ENCODE peak calls at places on chromosomes 3 and 15, in four cellular contexts. One of them, this sample, is unnamed.

GRCh38 chr15:84570164-84570692 is 30.6 kb upstream of the ZSCAN2 start:
- DNase-seq in HepG2: no peak
- DNase-seq in GM23338: peak
- DNase-seq in GM12878: no peak
- DNase-seq in this sample: no peak

GRCh38 chr3:171649282-171649681 is 161.0 kb downstream of the PLD1 start:
- DNase-seq in GM23338: no peak
- DNase-seq in GM12878: no peak
- DNase-seq in HepG2: no peak
- DNase-seq in this sample: no peak

GRCh38 chr15:58704155-58704825 is 45.2 kb downstream of the ADAM10 start:
- DNase-seq in GM12878: no peak
- DNase-seq in GM23338: no peak
- DNase-seq in HepG2: no peak
- DNase-seq in this sample: no peak

GRCh38 chr3:39809995-39810595 is 686 bp downstream of the MYRIP start:
- DNase-seq in GM12878: no peak
- DNase-seq in GM23338: peak
- DNase-seq in HepG2: no peak
- DNase-seq in this sample: no peak

GRCh38 chr3:37956353-37957184 is 34.0 kb upstream of the VILL start:
- DNase-seq in GM12878: no peak
- DNase-seq in GM23338: peak
- DNase-seq in HepG2: no peak
- DNase-seq in this sample: no peak

GRCh38 chr15:63305276-63305675 is 27.9 kb downstream of the APH1B start:
- DNase-seq in GM12878: no peak
- DNase-seq in GM23338: no peak
- DNase-seq in HepG2: no peak
- DNase-seq in this sample: no peak

GRCh38 chr15:71747128-71748083 is 62.9 kb upstream of the NR2E3 start:
- DNase-seq in GM23338: no peak
- DNase-seq in GM12878: no peak
- DNase-seq in HepG2: peak
- DNase-seq in this sample: peak

GRCh38 chr3:169403855-169404254 is 259.7 kb downstream of the MECOM start:
- DNase-seq in GM12878: no peak
- DNase-seq in GM23338: no peak
- DNase-seq in HepG2: no peak
- DNase-seq in this sample: no peak

GRCh38 chr3:112446343-112446742 is 52.9 kb downstream of the BTLA start:
- DNase-seq in GM23338: no peak
- DNase-seq in GM12878: no peak
- DNase-seq in HepG2: no peak
- DNase-seq in this sample: no peak

DNA sequence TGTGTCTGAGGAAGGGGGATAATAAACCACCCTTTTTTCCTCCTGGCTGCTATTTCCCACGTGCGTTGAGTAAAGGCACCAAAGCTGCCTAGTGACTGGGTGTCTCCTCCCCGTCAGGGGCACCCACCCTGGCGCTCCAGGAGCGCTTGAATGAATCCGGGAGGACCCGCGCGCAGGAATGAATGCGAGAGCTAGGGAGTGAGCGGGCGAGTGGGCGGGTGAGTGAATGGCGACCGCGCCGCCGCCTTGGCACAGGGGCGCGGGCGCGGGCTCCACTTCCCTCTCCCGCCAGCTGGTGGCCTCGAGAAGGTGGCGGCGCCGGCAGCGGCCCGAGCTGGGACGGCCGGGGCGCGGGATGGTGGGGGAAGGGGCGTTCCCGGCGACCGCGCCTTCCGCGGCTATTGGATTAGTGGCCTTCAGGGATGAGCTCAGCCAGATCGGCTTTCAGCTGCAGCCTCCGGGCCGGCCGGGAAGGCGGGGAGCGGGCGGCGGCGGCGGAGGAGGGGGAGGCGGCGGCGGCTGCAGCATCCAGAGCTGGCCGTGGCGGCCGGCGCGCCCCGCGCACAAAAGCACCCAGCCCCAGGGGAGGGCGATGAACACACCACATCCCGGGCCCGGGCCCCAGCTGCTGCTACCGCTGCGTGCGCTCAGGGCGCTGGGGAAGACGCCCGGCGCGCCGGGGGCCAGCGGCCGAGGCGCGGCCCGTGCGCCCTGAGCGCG is at the start of gene SPSB4:
- DNase-seq in HepG2: peak
- DNase-seq in GM12878: no peak
- DNase-seq in GM23338: peak
- DNase-seq in this sample: peak
- TF ChIP-seq EZH2 in HepG2: no peak
- TF ChIP-seq EZH2 in GM12878: no peak
- TF ChIP-seq EZH2 in GM23338: no peak
- TF ChIP-seq EZH2 in this sample: no peak

DNA sequence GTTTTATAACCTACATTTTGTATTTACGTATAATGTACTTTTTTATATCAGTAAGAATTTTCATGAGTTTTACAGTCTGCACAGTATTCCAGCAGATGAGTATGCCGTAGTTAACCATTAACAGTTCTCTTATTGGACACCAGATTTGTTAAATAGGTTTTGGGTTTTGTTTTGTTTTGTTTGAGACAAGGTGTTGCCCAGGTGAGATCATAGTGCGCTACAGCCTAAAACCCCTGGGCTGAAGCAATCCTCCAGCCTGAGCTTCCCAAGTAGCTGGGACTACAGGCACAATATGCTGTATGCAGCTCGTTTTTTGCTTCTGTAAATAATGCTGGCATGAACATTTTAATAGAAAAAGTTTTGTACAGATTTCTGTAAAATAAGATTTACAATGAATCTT is 88.6 kb upstream of the CHD2 start:
- DNase-seq in HepG2: peak
- DNase-seq in GM12878: no peak
- DNase-seq in GM23338: no peak
- DNase-seq in this sample: no peak
- TF ChIP-seq REST in HepG2: no peak
- TF ChIP-seq REST in GM12878: no peak
- TF ChIP-seq REST in GM23338: no peak
- TF ChIP-seq REST in this sample: no peak

GRCh38 chr3:101533603-101533968 is 20.6 kb upstream of the SENP7 start:
- DNase-seq in GM12878: no peak
- DNase-seq in GM23338: no peak
- DNase-seq in HepG2: no peak
- DNase-seq in this sample: no peak
- TF ChIP-seq EZH2 in GM12878: no peak
- TF ChIP-seq EZH2 in GM23338: no peak
- TF ChIP-seq EZH2 in HepG2: no peak
- TF ChIP-seq EZH2 in this sample: no peak

DNA sequence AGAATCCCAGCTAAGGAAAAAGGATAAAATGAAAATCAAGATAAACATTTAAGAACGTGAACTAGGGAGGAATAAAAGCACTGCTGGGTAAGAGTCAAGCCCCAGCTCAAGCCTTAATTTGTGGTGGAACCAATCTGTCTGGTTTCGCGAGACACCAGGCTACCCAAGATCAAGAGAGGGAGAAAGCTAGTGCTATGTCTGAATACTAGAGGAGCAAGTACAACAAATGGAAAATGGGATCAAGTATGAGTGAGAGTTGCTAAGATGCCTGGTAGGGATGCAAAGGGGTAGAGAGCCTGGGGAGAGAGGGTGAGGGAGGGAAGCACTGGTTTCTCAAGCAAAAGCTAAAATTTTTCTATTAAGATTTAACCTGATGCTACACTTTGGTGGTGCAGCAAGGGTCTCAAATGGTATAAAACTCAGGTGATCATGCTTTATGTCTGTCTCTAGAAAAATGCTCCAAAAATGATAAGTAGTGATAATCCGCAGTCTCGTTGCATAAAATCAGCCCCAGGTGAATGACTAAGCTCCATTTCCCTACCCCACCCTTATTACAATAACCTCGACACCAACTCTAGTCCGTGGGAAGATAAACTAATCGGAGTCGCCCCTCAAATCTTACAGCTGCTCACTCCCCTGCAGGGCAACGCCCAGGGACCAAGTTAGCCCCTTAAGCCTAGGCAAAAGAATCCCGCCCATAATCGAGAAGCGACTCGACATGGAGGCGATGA is 1.7 kb upstream of the SETD5 start:
- DNase-seq in HepG2: no peak
- DNase-seq in GM23338: no peak
- DNase-seq in GM12878: no peak
- DNase-seq in this sample: no peak
- TF ChIP-seq REST in HepG2: no peak
- TF ChIP-seq REST in GM23338: no peak
- TF ChIP-seq REST in GM12878: no peak
- TF ChIP-seq REST in this sample: no peak

GRCh38 chr3:14602804-14603644 is 48.5 kb upstream of the CCDC174 start:
- DNase-seq in GM12878: no peak
- DNase-seq in GM23338: peak
- DNase-seq in HepG2: no peak
- DNase-seq in this sample: no peak
- TF ChIP-seq EZH2 in GM12878: no peak
- TF ChIP-seq EZH2 in GM23338: no peak
- TF ChIP-seq EZH2 in HepG2: no peak
- TF ChIP-seq EZH2 in this sample: no peak

GRCh38 chr3:43190682-43191081 is 84.8 kb upstream of the POMGNT2 start:
- DNase-seq in GM12878: no peak
- DNase-seq in HepG2: no peak
- DNase-seq in GM23338: no peak
- DNase-seq in this sample: no peak

GRCh38 chr3:43192028-43192427 is 86.1 kb upstream of the POMGNT2 start:
- DNase-seq in HepG2: no peak
- DNase-seq in GM12878: no peak
- DNase-seq in GM23338: no peak
- DNase-seq in this sample: no peak

GRCh38 chr3:43194069-43194468 is 88.2 kb upstream of the POMGNT2 start:
- DNase-seq in GM23338: no peak
- DNase-seq in GM12878: no peak
- DNase-seq in HepG2: no peak
- DNase-seq in this sample: no peak

GRCh38 chr3:43191116-43191515 is 85.2 kb upstream of the POMGNT2 start:
- DNase-seq in GM23338: no peak
- DNase-seq in HepG2: no peak
- DNase-seq in GM12878: no peak
- DNase-seq in this sample: no peak

DNA sequence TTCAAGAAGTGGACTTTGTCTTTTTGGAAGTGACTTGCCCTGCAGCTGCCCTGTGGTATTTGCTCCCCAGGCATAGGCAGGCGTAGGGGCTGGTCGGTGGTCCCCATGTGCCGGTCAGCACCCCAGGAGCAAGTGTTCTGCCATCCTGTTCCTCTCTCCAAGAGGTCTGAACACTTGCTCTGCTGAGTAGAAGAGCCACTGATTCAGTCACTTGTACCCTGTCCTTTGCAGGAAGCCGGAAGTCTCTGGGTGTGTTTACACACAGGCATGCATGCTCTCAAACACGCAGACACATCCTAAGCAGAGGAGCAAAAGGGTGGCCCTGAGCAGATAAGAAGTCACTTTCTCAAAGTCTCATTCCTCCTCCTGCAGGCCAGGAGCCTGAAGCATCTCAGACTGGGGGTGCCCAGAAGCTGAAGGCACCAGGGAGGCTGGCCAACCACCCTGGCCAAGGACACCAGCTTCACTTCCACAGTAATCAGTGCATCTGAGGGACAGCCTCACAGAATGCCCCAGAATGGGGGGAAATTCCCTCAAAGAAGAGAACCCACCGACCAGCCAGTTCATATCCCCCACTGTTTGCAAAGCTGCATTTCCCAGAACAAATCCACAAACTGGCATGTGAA is 88.7 kb upstream of the POMGNT2 start:
- DNase-seq in GM12878: no peak
- DNase-seq in GM23338: no peak
- DNase-seq in HepG2: no peak
- DNase-seq in this sample: no peak
- TF ChIP-seq REST in GM12878: no peak
- TF ChIP-seq REST in GM23338: no peak
- TF ChIP-seq REST in HepG2: no peak
- TF ChIP-seq REST in this sample: no peak

GRCh38 chr3:27720029-27720518 is 2.0 kb downstream of the EOMES start:
- DNase-seq in GM12878: no peak
- DNase-seq in HepG2: no peak
- DNase-seq in GM23338: peak
- DNase-seq in this sample: no peak
- TF ChIP-seq EZH2 in GM12878: no peak
- TF ChIP-seq EZH2 in HepG2: no peak
- TF ChIP-seq EZH2 in GM23338: peak
- TF ChIP-seq EZH2 in this sample: no peak

DNA sequence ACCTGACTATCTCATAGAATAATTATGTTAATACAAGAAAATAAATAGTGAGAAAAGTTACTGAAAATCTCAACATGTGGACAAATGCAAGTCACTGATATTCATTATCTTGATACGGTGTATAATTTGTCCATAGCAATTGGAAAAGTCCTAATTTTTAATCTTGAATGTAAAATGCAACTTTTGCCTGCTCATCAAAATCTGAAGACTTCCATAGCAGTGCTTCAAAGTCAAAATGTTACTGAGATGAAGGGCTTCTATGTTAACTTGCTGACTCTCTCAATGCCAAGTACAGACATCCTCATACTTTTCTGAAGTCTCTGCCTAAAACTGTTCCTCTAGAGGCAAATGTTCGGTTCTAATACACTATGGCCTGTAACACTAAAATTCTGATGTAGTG is 1300.1 kb upstream of the EPHA6 start:
- DNase-seq in GM23338: no peak
- DNase-seq in GM12878: no peak
- DNase-seq in HepG2: no peak
- DNase-seq in this sample: no peak
- TF ChIP-seq REST in GM23338: no peak
- TF ChIP-seq REST in GM12878: no peak
- TF ChIP-seq REST in HepG2: no peak
- TF ChIP-seq REST in this sample: no peak